ENCODE peak calls at places on chromosome 4, in five cellular contexts. L is RWPE2, D is right lobe of liver, B is uterus, R is lower lobe of right lung. A is an unnamed sample. For H3K4me1, the result is how much of the 10 kb centered on the place peaks cover.

GRCh38 chr4:16721618-16722291 is 176.7 kb downstream of the LDB2 start:
- DNase-seq in L (no peak), D (no peak), B (no peak), R (no peak), A (no peak)

GRCh38 chr4:88674989-88675388 is 22.6 kb downstream of the NAP1L5 start:
- DNase-seq in L (no peak), D (no peak), B (no peak), R (no peak), A (no peak)

GRCh38 chr4:188949608-188950007 is 810.4 kb downstream of the TRIML1 start:
- DNase-seq in L (no peak), D (no peak), B (no peak), R (no peak), A (no peak)

GRCh38 chr4:909131-909571 is 23.0 kb downstream of the GAK start:
- DNase-seq in L (no peak), D (peak), B (no peak), R (no peak), A (no peak)

GRCh38 chr4:174764105-174764729 is 64.8 kb downstream of the GLRA3 start:
- DNase-seq in L (no peak), D (no peak), B (no peak), R (no peak), A (no peak)

GRCh38 chr4:103150677-103151076 is 47.5 kb downstream of the CENPE start:
- DNase-seq in L (no peak), D (no peak), B (no peak), R (no peak), A (no peak)

GRCh38 chr4:133130171-133130570 is 18.9 kb upstream of the PCDH10 start:
- DNase-seq in L (no peak), D (no peak), B (no peak), R (no peak), A (no peak)

GRCh38 chr4:57110635-57111546 is 706 bp upstream of the IGFBP7 start:
- DNase-seq in L (no peak), D (no peak), B (peak), R (peak), A (peak)

GRCh38 chr4:174317531-174317930 is 33.8 kb downstream of the CEP44 start:
- DNase-seq in L (no peak), D (no peak), B (no peak), R (no peak), A (no peak)

GRCh38 chr4:37723067-37723466 is 36.9 kb upstream of the RELL1 start:
- DNase-seq in L (no peak), D (no peak), B (no peak), R (no peak), A (no peak)

GRCh38 chr4:37728064-37728463 is 41.9 kb upstream of the RELL1 start:
- DNase-seq in L (no peak), D (no peak), B (no peak), R (no peak), A (no peak)

GRCh38 chr4:37727635-37728034 is 41.5 kb upstream of the RELL1 start:
- DNase-seq in L (no peak), D (no peak), B (no peak), R (no peak), A (no peak)

GRCh38 chr4:37726666-37727065 is 40.5 kb upstream of the RELL1 start:
- DNase-seq in L (no peak), D (no peak), B (no peak), R (no peak), A (no peak)

DNA sequence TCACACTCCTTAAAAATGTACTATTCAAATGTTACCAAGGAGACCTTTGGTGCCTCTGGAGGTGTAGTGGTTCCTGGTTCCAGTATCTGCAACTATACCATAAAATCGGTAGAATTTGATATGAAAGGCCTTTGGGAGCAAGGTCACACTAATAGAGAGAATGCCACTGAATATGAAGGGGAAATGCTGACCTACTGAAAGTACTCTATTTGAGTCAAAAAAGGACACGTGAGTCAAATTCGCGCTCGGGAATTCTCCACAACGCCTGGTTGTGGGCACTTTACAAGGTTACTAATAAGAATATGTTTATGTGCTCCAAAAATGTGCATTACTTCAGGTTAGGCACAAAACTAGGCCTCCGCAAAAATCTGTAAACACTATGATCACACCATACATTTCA is 39.5 kb upstream of the RELL1 start:
- DNase-seq in L (no peak), D (no peak), B (no peak), R (no peak), A (no peak)
- H3K4me1 ChIP-seq in L (under half), D (under half), B (under half), R (under half), A (under half)

DNA sequence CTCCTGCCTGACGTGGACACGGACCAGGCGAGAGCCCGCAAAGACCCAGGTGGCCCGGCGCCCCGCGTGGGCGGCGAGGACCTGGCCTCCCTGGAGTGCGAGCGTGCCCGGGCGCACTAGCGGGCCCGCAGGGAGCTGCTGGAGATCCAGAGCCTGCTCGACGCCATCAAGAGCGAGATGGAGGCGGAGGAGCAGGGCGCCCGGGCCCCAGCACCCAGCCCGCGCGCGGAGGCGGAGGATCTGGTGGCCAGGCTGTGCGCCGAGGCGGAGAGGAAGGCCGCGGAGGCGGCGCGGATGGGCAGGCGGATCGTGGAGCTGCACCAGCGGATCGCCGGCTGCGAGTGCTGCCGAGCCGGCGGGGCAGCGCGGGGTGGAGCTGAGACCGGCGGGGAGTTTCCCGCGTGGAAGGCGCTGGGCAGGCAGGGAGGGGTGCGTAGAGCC is 18.2 kb downstream of the MRFAP1 start:
- DNase-seq in L (no peak), D (peak), B (peak), R (no peak), A (peak)
- H3K27ac ChIP-seq in L (no peak), D (no peak), B (peak), R (peak), A (no peak)

DNA sequence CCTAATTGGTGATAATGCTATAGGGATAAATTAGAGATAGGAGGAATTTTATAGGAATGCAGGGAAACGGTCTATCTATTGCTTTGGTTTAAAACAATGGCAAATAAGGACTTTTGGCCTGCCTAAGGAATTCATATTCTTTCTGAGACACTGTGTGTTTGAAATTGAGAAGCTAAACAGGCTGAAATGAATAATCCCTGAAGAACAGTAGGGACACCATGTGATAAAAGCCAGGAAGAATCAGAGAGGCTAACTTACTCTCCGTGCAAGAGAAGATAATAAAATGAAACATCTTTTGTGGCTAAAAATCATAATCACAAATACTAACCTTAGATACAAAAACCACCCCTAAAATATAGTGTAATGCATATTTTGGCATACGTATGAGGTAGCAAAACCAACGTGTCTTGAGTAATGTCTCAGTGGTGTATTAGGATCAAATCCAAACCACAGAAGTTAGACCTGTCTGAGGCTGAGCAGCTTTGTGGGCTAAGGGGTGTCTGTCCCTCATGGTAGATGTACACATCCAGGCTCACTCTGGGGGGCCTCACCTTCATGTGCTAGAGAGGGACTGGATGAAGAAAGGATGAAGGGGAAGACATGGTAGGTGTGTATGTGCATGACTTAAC is 187.8 kb upstream of the TBC1D9 start:
- DNase-seq in L (no peak), D (no peak), B (no peak), R (no peak), A (no peak)
- H3K4me1 ChIP-seq in L (under half), D (under half), B (under half), R (under half), A (under half)

DNA sequence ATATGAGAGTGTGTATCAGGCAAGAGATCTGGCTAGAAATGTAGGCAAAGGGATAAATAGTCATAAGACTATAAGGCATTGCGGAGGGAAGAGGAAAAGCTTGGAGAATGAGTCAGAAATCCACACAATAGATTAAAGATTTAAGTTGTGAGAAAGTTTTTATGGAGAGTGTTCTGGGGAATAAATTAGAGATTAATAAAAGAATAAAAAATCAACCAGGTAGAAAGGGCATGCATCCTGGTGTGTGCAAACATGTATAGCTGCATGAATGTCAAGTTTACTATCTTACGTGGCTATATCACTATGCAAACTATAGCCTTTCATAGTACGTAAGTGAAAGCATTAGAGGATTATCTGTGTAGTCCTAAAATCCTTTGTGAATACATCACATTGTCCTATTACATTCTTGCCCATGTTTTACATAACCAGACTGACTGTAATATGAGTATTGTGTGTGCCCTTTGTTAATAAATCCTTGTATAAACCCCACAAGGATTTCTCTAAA is 36.9 kb downstream of the SNCA start:
- DNase-seq in L (no peak), D (no peak), B (no peak), R (no peak), A (no peak)
- H3K27ac ChIP-seq in L (peak), D (no peak), B (no peak), R (no peak), A (no peak)

GRCh38 chr4:118762146-118762545 is 73.8 kb downstream of the SEC24D start:
- DNase-seq in L (no peak), D (no peak), B (no peak), R (no peak), A (no peak)

GRCh38 chr4:118761387-118762016 is 74.4 kb downstream of the SEC24D start:
- DNase-seq in L (no peak), D (no peak), B (no peak), R (no peak), A (no peak)

GRCh38 chr4:118760493-118760892 is 75.3 kb downstream of the METTL14 start:
- DNase-seq in L (no peak), D (no peak), B (no peak), R (no peak), A (no peak)

GRCh38 chr4:118765399-118765798 is 70.5 kb downstream of the SEC24D start:
- DNase-seq in L (no peak), D (no peak), B (no peak), R (no peak), A (no peak)

DNA sequence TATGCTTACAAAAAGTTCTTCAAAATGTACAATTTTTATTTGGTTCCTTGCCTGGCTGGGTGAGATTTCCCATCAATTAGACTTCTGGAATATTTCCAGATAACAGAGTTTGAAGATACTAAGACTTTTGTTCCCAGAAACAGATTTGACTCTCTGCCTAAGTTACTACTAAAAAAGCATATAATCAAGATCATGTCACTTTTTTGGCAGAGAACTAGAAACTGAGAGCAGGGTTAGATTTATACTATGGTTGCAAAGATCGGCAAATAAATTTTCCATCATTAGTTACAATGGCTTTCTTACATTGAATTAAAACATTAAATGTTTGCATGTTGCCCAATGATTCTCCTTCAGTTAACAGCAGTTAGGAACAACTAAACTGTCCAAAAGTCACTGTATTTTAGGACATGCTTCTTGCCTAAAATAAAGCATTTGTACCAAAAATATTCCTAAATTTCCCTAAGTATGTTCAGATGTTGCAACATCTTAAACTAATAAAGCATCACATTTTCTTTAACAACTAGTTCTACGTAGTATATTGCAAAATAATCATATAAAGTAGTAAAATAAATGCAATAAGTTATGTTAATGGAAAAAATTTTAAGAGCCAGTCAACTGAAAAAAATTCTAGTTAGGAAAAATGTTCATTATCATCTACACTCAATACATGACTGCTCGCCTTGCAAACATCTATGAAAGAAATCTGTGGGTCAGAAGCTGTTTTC is 73.0 kb downstream of the SEC24D start:
- DNase-seq in L (no peak), D (no peak), B (no peak), R (no peak), A (no peak)
- H3K4me1 ChIP-seq in L (under half), D (under half), B (under half), R (under half), A (under half)